ENCODE peak calls at places on chromosomes 2 and 18, in five cellular contexts. H, R, G, B and E are unnamed samples. For H3K36me3, the result is how much of the 10 kb centered on the place peaks cover.

GRCh38 chr2:105598404-105598803 is 146.3 kb upstream of the NCK2 start:
- DNase-seq in H (no peak), B (no peak), R (no peak), G (no peak), E (no peak)

GRCh38 chr2:222480497-222480896 is 56.2 kb downstream of the SGPP2 start:
- DNase-seq in G (no peak), H (no peak), B (no peak), R (no peak), E (no peak)

GRCh38 chr2:37786153-37786809 is 114.8 kb upstream of the CDC42EP3 start:
- DNase-seq in B (no peak), H (no peak), G (no peak), R (no peak), E (no peak)

GRCh38 chr18:11488175-11488574 is 121.2 kb upstream of the SLC35G4 start:
- DNase-seq in H (no peak), R (peak), B (no peak), G (no peak), E (no peak)

GRCh38 chr18:13381907-13382682 is 163.5 kb downstream of the LDLRAD4 start:
- DNase-seq in G (peak), B (no peak), R (peak), H (no peak), E (no peak)

GRCh38 chr2:72815655-72816268 is 10.1 kb downstream of the EXOC6B start:
- DNase-seq in G (peak), H (peak), B (no peak), R (peak), E (no peak)

GRCh38 chr2:133293544-133294270 is 274.6 kb downstream of the NCKAP5 start:
- DNase-seq in G (peak), H (no peak), B (no peak), R (peak), E (no peak)

GRCh38 chr18:10843533-10843932 is 305.8 kb downstream of the PIEZO2 start:
- DNase-seq in H (no peak), R (no peak), B (no peak), G (no peak), E (no peak)

GRCh38 chr2:25041307-25041927 is 459 bp upstream of the EFR3B start:
- DNase-seq in G (peak), R (peak), H (peak), B (peak), E (peak)

GRCh38 chr2:53216805-53217204 is 550.8 kb upstream of the CHAC2 start:
- DNase-seq in R (no peak), B (no peak), G (no peak), H (no peak), E (no peak)

GRCh38 chr18:34794346-34794745 is 84.2 kb downstream of the DTNA start:
- DNase-seq in H (peak), R (no peak), B (no peak), G (no peak), E (peak)

GRCh38 chr2:236008857-236009256 is 159.3 kb downstream of the GBX2 start:
- DNase-seq in B (no peak), G (no peak), R (no peak), H (no peak), E (no peak)

GRCh38 chr2:134193006-134193405 is 60.9 kb upstream of the MGAT5 start:
- DNase-seq in H (peak), G (peak), B (no peak), R (peak), E (no peak)

GRCh38 chr2:32938934-32939333 is 7.8 kb upstream of the LTBP1 start:
- DNase-seq in B (no peak), G (no peak), R (no peak), H (no peak), E (no peak)

GRCh38 chr2:227230151-227230550 is 65.7 kb downstream of the COL4A3 start:
- DNase-seq in B (no peak), H (no peak), R (no peak), G (no peak), E (no peak)

GRCh38 chr2:99573624-99574251 is 83.9 kb upstream of the REV1 start:
- DNase-seq in G (no peak), R (no peak), H (no peak), B (no peak), E (no peak)

GRCh38 chr2:134411279-134411827 is 157.5 kb downstream of the MGAT5 start:
- DNase-seq in R (no peak), B (no peak), H (no peak), G (no peak), E (no peak)

GRCh38 chr2:133414486-133415209 is 153.6 kb downstream of the NCKAP5 start:
- DNase-seq in R (peak), H (no peak), B (no peak), G (no peak), E (no peak)

GRCh38 chr2:120231564-120231973 is 8.4 kb upstream of the TMEM185B start:
- DNase-seq in G (no peak), R (no peak), H (no peak), B (no peak), E (no peak)

GRCh38 chr2:98503481-98504096 is 58.9 kb downstream of the INPP4A start:
- DNase-seq in G (no peak), H (no peak), R (peak), B (no peak), E (no peak)

DNA sequence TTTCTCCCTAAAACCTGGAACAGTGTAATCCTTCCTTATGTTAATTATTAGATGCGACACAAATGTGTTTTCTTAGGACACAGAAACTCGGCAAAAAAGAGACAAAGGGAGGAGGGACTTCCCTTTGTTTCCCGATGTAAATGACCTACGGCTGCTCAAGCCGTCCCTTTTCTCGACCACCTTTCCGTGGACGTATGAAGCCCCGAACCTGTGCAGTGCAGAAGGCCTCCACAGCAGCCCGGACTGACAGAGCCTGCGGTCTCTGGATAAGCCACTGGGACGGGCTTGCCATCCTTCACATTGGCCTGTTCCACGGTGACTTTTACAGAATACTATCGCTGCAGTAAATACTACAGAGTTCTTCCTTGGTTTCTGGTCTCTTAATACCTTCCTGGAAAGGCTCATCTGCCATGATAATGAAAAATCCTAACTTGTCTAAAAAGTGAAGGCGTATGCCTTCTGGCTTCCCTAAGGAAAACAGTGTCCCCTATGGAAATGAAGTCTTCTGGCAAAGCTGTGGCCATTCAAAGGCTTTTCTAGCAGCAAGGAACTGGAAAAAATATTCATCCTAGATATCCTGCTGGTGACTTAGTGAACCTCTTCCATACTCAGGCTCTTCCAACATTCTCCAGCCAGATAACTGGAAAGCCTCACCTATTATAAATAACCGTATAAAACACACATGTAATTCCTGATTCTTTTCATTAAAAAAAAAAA is 84.9 kb downstream of the RBMS1 start:
- DNase-seq in B (no peak), H (peak), R (no peak), G (peak), E (no peak)
- H3K4ac ChIP-seq in B (no peak), H (no peak), R (peak), G (peak), E (no peak)

DNA sequence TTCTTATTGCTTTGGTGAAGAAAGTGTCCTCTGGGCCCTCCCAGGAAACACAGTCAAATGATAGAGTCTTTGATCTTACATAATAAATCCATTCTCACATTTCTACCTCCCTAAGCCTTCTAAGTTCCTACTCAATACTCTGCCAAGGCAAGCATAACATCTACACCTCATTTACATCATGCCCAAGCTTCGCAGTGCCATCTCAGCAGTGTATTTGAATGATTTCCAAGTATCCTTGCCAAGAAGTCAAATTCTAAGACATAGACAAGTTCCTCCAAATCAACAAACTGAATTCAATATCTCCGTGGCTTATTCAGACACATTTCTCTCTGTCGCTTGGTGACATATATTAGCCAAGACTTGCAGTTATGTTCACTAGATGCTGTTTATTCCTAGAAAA is 8.1 kb upstream of the MLPH start:
- DNase-seq in B (no peak), H (no peak), G (no peak), R (no peak), E (no peak)
- H3K36me3 ChIP-seq in B (under half), H (under half), G (under half), R (under half), E (under half)

GRCh38 chr2:179429597-179429996 is 165.0 kb upstream of the SESTD1 start:
- DNase-seq in G (no peak), H (no peak), R (no peak), B (no peak), E (no peak)
- H3K9ac ChIP-seq in G (no peak), H (no peak), R (no peak), B (no peak), E (no peak)

GRCh38 chr2:205688417-205689200 is 6.3 kb downstream of the NRP2 start:
- DNase-seq in H (peak), G (no peak), R (peak), B (no peak), E (no peak)

GRCh38 chr2:205684871-205685313 is 2.6 kb downstream of the NRP2 start:
- DNase-seq in R (peak), G (peak), H (no peak), B (no peak), E (no peak)

GRCh38 chr2:205685314-205686230 is 3.3 kb downstream of the NRP2 start:
- DNase-seq in H (peak), B (no peak), G (peak), R (peak), E (no peak)

GRCh38 chr2:205687018-205687956 is 5.0 kb downstream of the NRP2 start:
- DNase-seq in G (peak), R (no peak), B (no peak), H (peak), E (no peak)

GRCh38 chr2:205686231-205687017 is 4.1 kb downstream of the NRP2 start:
- DNase-seq in R (peak), H (peak), B (no peak), G (peak), E (no peak)
- H3K4ac ChIP-seq in R (peak), H (peak), B (peak), G (peak), E (no peak)

GRCh38 chr2:225466891-225467604 is 67.5 kb downstream of the NYAP2 start:
- DNase-seq in H (no peak), R (no peak), B (no peak), G (no peak), E (no peak)

GRCh38 chr2:225465827-225466226 is 66.3 kb downstream of the NYAP2 start:
- DNase-seq in G (no peak), R (no peak), B (peak), H (peak), E (no peak)

GRCh38 chr2:225471492-225471891 is 72.0 kb downstream of the NYAP2 start:
- DNase-seq in G (no peak), H (no peak), R (no peak), B (no peak), E (no peak)

GRCh38 chr2:225471039-225471438 is 71.5 kb downstream of the NYAP2 start:
- DNase-seq in B (no peak), H (no peak), R (no peak), G (no peak), E (no peak)

GRCh38 chr2:225468131-225468530 is 68.6 kb downstream of the NYAP2 start:
- DNase-seq in R (peak), G (no peak), H (no peak), B (no peak), E (no peak)
- H3K36me3 ChIP-seq in R (under half), G (under half), H (under half), B (under half), E (under half)

DNA sequence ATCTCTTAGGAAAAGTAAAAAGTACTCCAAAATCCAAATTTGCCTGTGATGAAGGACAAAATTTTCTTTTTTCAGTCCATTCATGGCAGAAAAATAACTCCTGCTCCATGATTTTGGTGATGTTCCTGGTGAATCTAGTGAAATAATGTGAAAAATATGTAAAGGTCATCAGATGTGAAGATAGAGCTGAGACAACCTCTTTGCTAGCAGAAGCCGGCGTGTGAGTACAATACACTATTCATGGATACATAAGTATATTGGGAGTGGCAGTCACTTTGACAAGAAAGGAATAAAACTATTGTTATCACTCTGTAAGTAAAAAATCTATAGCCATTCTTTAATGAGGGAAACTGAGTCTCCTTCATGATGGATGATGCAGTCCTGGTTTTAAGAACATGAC is 6.3 kb upstream of the SLC1A4 start:
- DNase-seq in R (no peak), H (no peak), B (no peak), G (no peak), E (no peak)
- H3K9ac ChIP-seq in R (no peak), H (no peak), B (no peak), G (no peak), E (no peak)

GRCh38 chr2:11121823-11122155 is 33.5 kb upstream of the SLC66A3 start:
- DNase-seq in B (no peak), G (no peak), R (no peak), H (no peak), E (no peak)
- H3K4ac ChIP-seq in B (no peak), G (no peak), R (peak), H (no peak), E (no peak)